ENCODE peak calls at places on chromosomes 3 and 15, in four cellular contexts. T is non-pigmented ciliary epithelial cell; B is AG10803; I is stimulated activated CD4-positive, alpha-beta T cell treated with anti-CD3 and anti-CD28 coated beads, Interleukin-15, amount 100 ng/mL, for 1 hour. F is an unnamed sample.

GRCh38 chr15:47744496-47744895 is 27.2 kb downstream of the SEMA6D start:
- DNase-seq in T (no peak), B (no peak), I (no peak), F (no peak)

GRCh38 chr15:61186905-61187865 is 41.9 kb downstream of the RORA start:
- DNase-seq in T (no peak), B (peak; percentile 16), I (no peak), F (no peak)

GRCh38 chr15:63349156-63349555 is 32.5 kb downstream of the CA12 start:
- DNase-seq in T (no peak), B (no peak), I (no peak), F (no peak)

GRCh38 chr3:126421573-126422119 is 26.9 kb downstream of the CFAP100 start:
- DNase-seq in T (no peak), B (no peak), I (no peak), F (no peak)

GRCh38 chr3:158792709-158793108 is 9.1 kb upstream of the MFSD1 start:
- DNase-seq in T (peak; percentile 97), B (peak; percentile 92), I (no peak), F (no peak)

GRCh38 chr15:41675337-41675736 is 15.1 kb downstream of the MGA start:
- DNase-seq in T (no peak), B (no peak), I (no peak), F (no peak)

GRCh38 chr3:171460226-171461086 is at the start of gene TNIK:
- DNase-seq in T (peak; percentile 86), B (peak; percentile 77), I (peak; percentile 88), F (peak; percentile 95)

GRCh38 chr15:101439920-101440319 is 49.6 kb downstream of the PCSK6 start:
- DNase-seq in T (no peak), B (peak; percentile 85), I (no peak), F (no peak)

GRCh38 chr15:101618861-101619614 is 33.1 kb downstream of the TM2D3 start:
- DNase-seq in T (no peak), B (no peak), I (no peak), F (no peak)

GRCh38 chr15:72591361-72591760 is 63.1 kb upstream of the GOLGA6B start:
- DNase-seq in T (no peak), B (peak; percentile 54), I (no peak), F (no peak)

GRCh38 chr3:191236635-191237034 is 37.6 kb downstream of the OSTN start:
- DNase-seq in T (no peak), B (peak; percentile 65), I (no peak), F (no peak)

GRCh38 chr15:43134157-43134637 is 811 bp downstream of the TMEM62 start:
- DNase-seq in T (no peak), B (no peak), I (no peak), F (no peak)

GRCh38 chr15:85750319-85750806 is 44.4 kb downstream of the KLHL25 start:
- DNase-seq in T (no peak), B (peak; percentile 67), I (no peak), F (peak; percentile 71)

GRCh38 chr3:44030690-44031344 is 210.9 kb upstream of the TOPAZ1 start:
- DNase-seq in T (no peak), B (peak; percentile 53), I (no peak), F (no peak)

F was measured in mucosa of descending colon.